ENCODE peak calls at places on chromosomes 2 and 18, in four cellular contexts. K is Panc1, N is IMR-90, J is left lung. Y is an unnamed sample.

GRCh38 chr2:141468746-141469145 is 662.1 kb downstream of the LRP1B start:
- DNase-seq in K (no peak), N (no peak), J (no peak), Y (no peak)

GRCh38 chr2:75287624-75288313 is 88.4 kb upstream of the TACR1 start:
- DNase-seq in K (no peak), N (no peak), J (no peak), Y (no peak)

GRCh38 chr18:41643427-41643826 is 311.6 kb upstream of the PIK3C3 start:
- DNase-seq in K (no peak), N (no peak), J (no peak), Y (no peak)

GRCh38 chr2:223887127-223887526 is 49.7 kb upstream of the AP1S3 start:
- DNase-seq in K (no peak), N (peak; percentile 54), J (no peak), Y (no peak)

GRCh38 chr2:149313512-149313972 is 16.8 kb upstream of the LYPD6 start:
- DNase-seq in K (peak; percentile 15), N (peak; percentile 24), J (no peak), Y (no peak)

GRCh38 chr18:38023871-38024270 is 458.3 kb upstream of the CELF4 start:
- DNase-seq in K (no peak), N (no peak), J (no peak), Y (no peak)

GRCh38 chr2:196266855-196267254 is 95.5 kb upstream of the STK17B start:
- DNase-seq in K (no peak), N (no peak), J (no peak), Y (no peak)

GRCh38 chr2:149819356-149819957 is 231.9 kb upstream of the MMADHC start:
- DNase-seq in K (no peak), N (no peak), J (no peak), Y (no peak)

GRCh38 chr18:7414459-7414858 is 152.7 kb upstream of the PTPRM start:
- DNase-seq in K (no peak), N (no peak), J (no peak), Y (no peak)

GRCh38 chr2:176285321-176285720 is 16.1 kb downstream of the MTX2 start:
- DNase-seq in K (no peak), N (no peak), J (no peak), Y (no peak)

GRCh38 chr2:215361876-215362561 is 50.2 kb downstream of the ATIC start:
- DNase-seq in K (no peak), N (peak; percentile 17), J (no peak), Y (no peak)

GRCh38 chr2:15968280-15969178 is 28.2 kb downstream of the MYCN start:
- DNase-seq in K (no peak), N (no peak), J (no peak), Y (no peak)

GRCh38 chr2:127874378-127875271 is 11.1 kb downstream of the AMMECR1L start:
- DNase-seq in K (no peak), N (no peak), J (no peak), Y (no peak)

GRCh38 chr18:2515908-2516625 is 55.2 kb downstream of the METTL4 start:
- DNase-seq in K (no peak), N (peak; percentile 95), J (no peak), Y (peak; percentile 58)

DNA sequence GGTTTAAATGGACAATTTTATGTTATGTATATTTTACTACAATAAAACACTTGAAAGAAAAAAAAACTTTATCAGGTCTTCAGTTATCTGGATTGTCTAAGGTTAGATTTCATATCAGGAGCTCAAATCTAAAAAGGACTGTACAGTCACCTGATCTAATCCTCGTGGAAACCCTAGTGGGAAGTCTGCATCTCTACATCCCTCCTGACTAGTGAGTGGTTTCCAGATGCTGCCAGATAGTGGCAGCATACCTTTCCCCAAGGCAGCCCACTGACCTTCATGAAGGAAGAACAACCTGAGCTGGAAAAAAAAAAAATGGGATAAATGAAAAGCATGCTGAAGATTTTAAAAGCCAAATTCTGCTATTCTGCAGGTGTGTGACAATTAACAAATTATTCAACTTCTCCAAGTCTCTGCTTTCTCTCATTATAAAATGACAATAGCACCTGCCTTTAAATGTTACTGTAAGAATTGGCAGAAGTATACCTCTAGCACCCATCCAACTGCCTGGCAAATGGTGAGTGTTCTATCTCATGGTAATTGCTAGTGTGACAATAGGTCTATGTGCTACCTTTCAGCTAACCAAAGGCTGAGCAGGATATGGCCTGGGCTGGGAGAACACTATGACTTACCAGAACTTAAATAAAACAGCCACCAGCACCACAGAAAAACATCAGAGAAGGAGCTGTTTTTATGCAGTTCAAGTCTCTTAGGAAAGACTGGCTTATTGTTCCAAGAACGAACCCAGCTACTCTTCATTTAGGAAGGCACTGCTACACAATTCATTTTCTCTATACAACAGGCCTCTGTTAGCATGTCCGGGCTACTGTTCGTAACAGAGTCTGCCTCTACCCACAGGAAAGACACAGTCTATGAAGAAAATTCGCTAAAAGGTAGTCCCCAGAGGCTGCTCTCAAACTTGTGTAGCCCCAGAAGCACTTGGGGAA is 8.6 kb downstream of the CLASP1 start:
- DNase-seq in K (no peak), N (no peak), J (no peak), Y (no peak)
- TF ChIP-seq CTCF in K (no peak), N (no peak), J (no peak), Y (no peak)

GRCh38 chr2:19783935-19784334 is 117.8 kb downstream of the TTC32 start:
- DNase-seq in K (no peak), N (no peak), J (no peak), Y (no peak)
- H3K27ac ChIP-seq in K (no peak overlapping the region), N (no peak overlapping the region), J (no peak overlapping the region), Y (no peak overlapping the region)

GRCh38 chr2:23505218-23505983 is 120.4 kb downstream of the KLHL29 start:
- DNase-seq in K (no peak), N (no peak), J (no peak), Y (no peak)
- H3K4me3 ChIP-seq in K (no peak overlapping the region), N (no peak overlapping the region), J (no peak overlapping the region), Y (no peak overlapping the region)

DNA sequence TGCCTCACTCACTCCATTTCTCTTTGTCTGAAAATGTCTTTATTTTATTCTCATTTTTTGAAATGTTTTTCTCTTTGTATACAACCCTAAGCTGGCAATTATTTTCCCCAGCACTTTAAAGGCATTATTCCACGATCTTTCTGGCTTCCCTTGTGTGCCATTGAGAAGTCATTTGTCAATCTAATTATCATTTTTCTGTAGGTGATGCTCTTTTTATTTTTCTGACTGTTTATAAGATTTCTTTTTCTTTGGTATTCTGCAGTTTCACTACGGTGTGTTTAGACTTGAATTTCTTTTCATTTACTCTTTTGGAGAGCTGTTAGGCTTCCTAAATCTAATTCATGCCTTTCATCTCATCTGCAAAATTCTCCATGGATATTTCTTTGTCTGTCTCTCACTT is 8.1 kb downstream of the SCYGR4 start:
- DNase-seq in K (no peak), N (no peak), J (no peak), Y (no peak)
- TF ChIP-seq CTCF in K (no peak), N (no peak), J (no peak), Y (no peak)

DNA sequence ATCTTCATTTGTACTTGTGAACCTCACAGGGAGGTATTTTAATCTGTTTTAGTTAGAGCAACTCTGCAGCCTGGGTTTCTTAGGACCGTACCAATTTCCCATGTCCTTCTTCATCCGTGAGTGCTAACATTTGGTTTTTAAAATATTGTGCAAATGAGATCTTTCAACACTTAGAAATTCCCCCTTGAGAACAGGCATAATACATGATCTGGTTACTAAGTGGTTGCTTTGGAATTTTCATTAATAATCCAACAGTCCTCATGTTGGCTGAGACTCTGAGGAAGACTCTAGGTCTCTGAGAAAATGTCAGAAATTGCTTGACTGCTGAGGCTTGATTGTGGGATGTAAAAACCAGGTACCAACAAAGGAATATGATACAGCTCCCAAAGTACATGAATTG is 125.6 kb upstream of the CDCA7 start:
- DNase-seq in K (no peak), N (no peak), J (no peak), Y (no peak)
- H3K27ac ChIP-seq in K (no peak overlapping the region), N (no peak overlapping the region), J (no peak overlapping the region), Y (no peak overlapping the region)

GRCh38 chr18:68459968-68460367 is 254.9 kb downstream of the TMX3 start:
- DNase-seq in K (no peak), N (no peak), J (peak; percentile 51), Y (no peak)

GRCh38 chr18:68449292-68449691 is 265.6 kb downstream of the TMX3 start:
- DNase-seq in K (no peak), N (peak; percentile 86), J (no peak), Y (peak; percentile 66)

GRCh38 chr18:68455229-68455603 is 259.7 kb downstream of the TMX3 start:
- DNase-seq in K (no peak), N (no peak), J (no peak), Y (no peak)

GRCh38 chr18:68456985-68457384 is 257.9 kb downstream of the TMX3 start:
- DNase-seq in K (no peak), N (peak; percentile 50), J (no peak), Y (no peak)

DNA sequence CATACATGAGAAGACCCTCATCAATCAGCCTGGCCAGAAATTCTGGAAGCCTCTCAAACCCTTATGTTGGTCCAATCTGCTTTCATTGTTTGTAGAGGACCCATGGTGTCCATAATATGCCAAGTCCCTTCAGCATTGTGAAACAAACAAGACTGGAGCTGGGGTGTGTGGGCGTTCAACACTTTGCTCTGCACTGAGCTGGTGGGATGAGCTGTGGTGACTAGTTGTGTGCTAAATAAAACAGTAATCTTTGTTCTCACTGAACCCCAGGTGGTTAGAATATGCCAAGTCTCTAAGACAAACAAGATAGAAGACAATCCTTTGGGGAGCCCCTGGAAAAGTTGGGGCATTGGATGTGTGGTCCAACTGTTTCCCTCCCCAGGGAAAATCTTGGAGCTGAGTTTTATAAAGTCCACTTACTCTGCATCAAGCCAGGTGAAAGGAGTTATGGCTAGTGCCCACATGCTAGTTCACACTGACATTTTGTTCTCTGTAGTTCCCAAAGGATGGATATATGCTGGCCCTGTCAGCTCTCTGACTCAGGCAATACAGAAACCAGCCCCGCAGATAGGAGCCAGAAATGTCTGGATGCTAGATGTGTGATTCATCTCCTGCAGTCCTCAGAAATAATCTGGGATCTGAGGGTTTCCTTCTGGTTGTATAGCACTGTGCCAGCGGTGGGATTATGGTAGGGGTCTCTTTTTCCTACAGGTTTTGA is 260.2 kb downstream of the TMX3 start:
- DNase-seq in K (no peak), N (peak; percentile 84), J (no peak), Y (peak; percentile 38)
- H3K4me3 ChIP-seq in K (no peak overlapping the region), N (no peak overlapping the region), J (no peak overlapping the region), Y (no peak overlapping the region)